ENCODE peak calls at places on chromosomes 6 and 20, in eight cellular contexts. A is psoas muscle, V is cardiac fibroblast, L is MM.1S, C is uterus, K is ovary, D is tibial nerve, P is GM10248. W is an unnamed sample.

GRCh38 chr20:9615766-9616454 is 101.5 kb downstream of the LAMP5 start:
- DNase-seq in A (no peak), V (no peak), L (peak), C (no peak), K (no peak), D (no peak), P (peak), W (peak)

GRCh38 chr6:19616022-19616421 is 221.1 kb upstream of the ID4 start:
- DNase-seq in A (no peak), V (no peak), L (no peak), C (no peak), K (no peak), D (no peak), P (no peak), W (no peak)

GRCh38 chr20:9945406-9945805 is 89.4 kb upstream of the ANKEF1 start:
- DNase-seq in A (no peak), V (peak), L (no peak), C (no peak), K (no peak), D (no peak), P (no peak), W (no peak)

GRCh38 chr6:130577178-130577919 is 211.5 kb downstream of the TMEM200A start:
- DNase-seq in A (no peak), V (no peak), L (no peak), C (no peak), K (no peak), D (no peak), P (no peak), W (no peak)

GRCh38 chr6:617485-618100 is 39.3 kb downstream of the HUS1B start:
- DNase-seq in A (no peak), V (no peak), L (no peak), C (no peak), K (no peak), D (no peak), P (no peak), W (no peak)

GRCh38 chr6:81969814-81970213 is 217.3 kb upstream of the TENT5A start:
- DNase-seq in A (no peak), V (no peak), L (no peak), C (no peak), K (no peak), D (no peak), P (no peak), W (peak)

GRCh38 chr20:58461899-58462298 is 53.3 kb downstream of the APCDD1L start:
- DNase-seq in A (no peak), V (no peak), L (no peak), C (no peak), K (no peak), D (no peak), P (no peak), W (no peak)

GRCh38 chr20:48899881-48900280 is 21.6 kb upstream of the ARFGEF2 start:
- DNase-seq in A (no peak), V (no peak), L (no peak), C (no peak), K (no peak), D (no peak), P (no peak), W (no peak)

GRCh38 chr6:108309844-108310243 is 15.0 kb downstream of the AFG1L start:
- DNase-seq in A (no peak), V (no peak), L (no peak), C (no peak), K (no peak), D (no peak), P (no peak), W (no peak)

GRCh38 chr6:156718647-156719394 is 58.4 kb upstream of the ARID1B start:
- DNase-seq in A (peak), V (peak), L (no peak), C (peak), K (peak), D (no peak), P (no peak), W (no peak)

GRCh38 chr6:47303861-47304260 is 5.8 kb downstream of the TNFRSF21 start:
- DNase-seq in A (no peak), V (no peak), L (no peak), C (no peak), K (no peak), D (no peak), P (no peak), W (no peak)

GRCh38 chr6:24359640-24360454 is 2.0 kb upstream of the DCDC2 start:
- DNase-seq in A (peak), V (peak), L (peak), C (peak), K (peak), D (no peak), P (peak), W (peak)

GRCh38 chr6:144134176-144134575 is 16.1 kb upstream of the STX11 start:
- DNase-seq in A (no peak), V (peak), L (no peak), C (no peak), K (no peak), D (no peak), P (no peak), W (no peak)

GRCh38 chr6:113110211-113110610 is 746.9 kb upstream of the MARCKS start:
- DNase-seq in A (no peak), V (no peak), L (no peak), C (no peak), K (no peak), D (no peak), P (no peak), W (no peak)

GRCh38 chr20:62376112-62377063 is 9.3 kb upstream of the LAMA5 start:
- DNase-seq in A (peak), V (no peak), L (no peak), C (peak), K (no peak), D (no peak), P (no peak), W (no peak)

GRCh38 chr20:62372042-62372993 is 5.2 kb upstream of the LAMA5 start:
- DNase-seq in A (no peak), V (no peak), L (no peak), C (no peak), K (no peak), D (no peak), P (no peak), W (no peak)

GRCh38 chr20:62371588-62372041 is 4.5 kb upstream of the LAMA5 start:
- DNase-seq in A (no peak), V (no peak), L (no peak), C (no peak), K (no peak), D (no peak), P (no peak), W (no peak)

GRCh38 chr20:62377064-62377461 is 9.8 kb upstream of the RPS21 start:
- DNase-seq in A (no peak), V (no peak), L (no peak), C (no peak), K (no peak), D (no peak), P (no peak), W (no peak)

GRCh38 chr20:62374431-62375152 is 7.5 kb upstream of the LAMA5 start:
- DNase-seq in A (no peak), V (no peak), L (no peak), C (no peak), K (no peak), D (no peak), P (no peak), W (no peak)
- TF ChIP-seq CTCF in A (no peak), V (no peak), L (no peak), C (no peak), K (no peak), D (no peak), P (no peak), W (no peak)

DNA sequence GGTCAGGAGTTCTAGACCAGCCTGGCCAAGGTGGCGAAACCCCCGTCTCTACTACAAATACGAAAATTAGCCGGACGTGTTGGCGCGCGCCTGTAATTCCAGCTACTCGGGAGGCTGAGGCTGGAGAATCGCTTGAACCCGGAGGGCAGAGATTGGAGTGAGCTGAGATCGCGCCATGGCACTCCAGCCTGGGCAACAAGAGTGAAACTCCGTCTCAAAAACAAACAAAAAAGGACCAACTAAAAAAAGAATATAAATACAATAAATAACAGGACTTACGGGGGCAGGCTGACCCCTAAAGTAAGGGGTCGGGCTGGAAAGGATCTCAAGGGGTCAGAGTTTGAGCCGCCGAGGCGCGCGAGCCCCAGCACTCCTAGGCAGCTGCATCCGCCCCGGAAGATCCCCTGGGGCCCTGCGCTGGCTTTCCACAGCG is 509 bp upstream of the TPD52L2 start:
- DNase-seq in A (no peak), V (no peak), L (peak), C (no peak), K (no peak), D (no peak), P (no peak), W (no peak)
- TF ChIP-seq CTCF in A (peak), V (no peak), L (no peak), C (no peak), K (no peak), D (no peak), P (no peak), W (no peak)

DNA sequence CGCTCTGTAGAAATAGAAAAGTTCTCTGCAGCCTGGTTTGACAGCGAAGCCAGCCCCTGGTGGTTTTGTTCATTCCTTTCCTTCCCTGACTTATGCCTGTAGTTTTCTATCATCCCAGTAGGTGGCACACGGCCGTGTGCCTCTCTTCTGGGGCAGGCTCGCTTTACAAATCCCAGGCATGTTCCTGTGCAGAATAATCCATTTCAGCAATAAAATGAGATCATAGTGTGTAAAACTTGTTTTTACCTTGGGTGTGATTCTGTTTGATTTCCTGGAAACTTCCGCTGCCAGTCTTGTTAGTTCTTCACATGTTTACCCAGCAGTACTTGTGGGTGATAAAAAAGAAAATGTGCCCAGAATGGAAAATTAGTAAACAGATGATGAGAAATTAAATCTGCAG is 7.4 kb upstream of the INSM1 start:
- DNase-seq in A (no peak), V (peak), L (peak), C (no peak), K (no peak), D (no peak), P (peak), W (no peak)
- TF ChIP-seq CTCF in A (peak), V (peak), L (peak), C (peak), K (no peak), D (peak), P (peak), W (peak)

GRCh38 chr20:46823753-46824152 is 70.9 kb upstream of the EYA2 start:
- DNase-seq in A (no peak), V (no peak), L (no peak), C (no peak), K (no peak), D (no peak), P (no peak), W (no peak)

GRCh38 chr20:46828471-46828870 is 66.2 kb upstream of the EYA2 start:
- DNase-seq in A (no peak), V (peak), L (no peak), C (no peak), K (no peak), D (no peak), P (no peak), W (no peak)

GRCh38 chr20:46827718-46828458 is 66.8 kb upstream of the EYA2 start:
- DNase-seq in A (no peak), V (no peak), L (no peak), C (no peak), K (no peak), D (no peak), P (no peak), W (no peak)

GRCh38 chr20:46823271-46823747 is 71.3 kb upstream of the EYA2 start:
- DNase-seq in A (no peak), V (no peak), L (no peak), C (peak), K (no peak), D (no peak), P (no peak), W (no peak)

GRCh38 chr20:46826343-46826984 is 68.2 kb upstream of the EYA2 start:
- DNase-seq in A (no peak), V (peak), L (no peak), C (no peak), K (no peak), D (no peak), P (no peak), W (no peak)
- TF ChIP-seq CTCF in A (no peak), V (no peak), L (no peak), C (no peak), K (no peak), D (no peak), P (no peak), W (no peak)